ENCODE peak calls at places on chromosomes 1 and 21, in nine cellular contexts. M, T, F, A, U, R, I, Q and Z are unnamed samples.

GRCh38 chr1:191026828-191027227 is 549.2 kb upstream of the BRINP3 start:
- DNase-seq in M (no peak), T (no peak), F (no peak), A (no peak), U (no peak), R (no peak), I (no peak), Q (no peak), Z (no peak)

GRCh38 chr1:213986020-213986924 is 1.5 kb upstream of the PROX1 start:
- DNase-seq in M (no peak), T (no peak), F (no peak), A (no peak), U (no peak), R (no peak), I (no peak), Q (no peak), Z (no peak)

GRCh38 chr21:27425172-27425571 is 458.3 kb upstream of the ADAMTS5 start:
- DNase-seq in M (no peak), T (no peak), F (no peak), A (no peak), U (no peak), R (no peak), I (no peak), Q (no peak), Z (no peak)

GRCh38 chr1:179781962-179782361 is 38.9 kb downstream of the FAM163A start:
- DNase-seq in M (no peak), T (no peak), F (no peak), A (peak; percentile 76), U (no peak), R (no peak), I (peak; percentile 83), Q (no peak), Z (no peak)

GRCh38 chr1:221884821-221885220 is 142.9 kb upstream of the DUSP10 start:
- DNase-seq in M (no peak), T (no peak), F (no peak), A (no peak), U (no peak), R (no peak), I (no peak), Q (no peak), Z (no peak)

GRCh38 chr1:31891280-31891679 is 46.9 kb downstream of the PTP4A2 start:
- DNase-seq in M (no peak), T (no peak), F (no peak), A (no peak), U (no peak), R (no peak), I (no peak), Q (peak; percentile 66), Z (no peak)

GRCh38 chr1:102182603-102183260 is 186.0 kb upstream of the OLFM3 start:
- DNase-seq in M (no peak), T (no peak), F (no peak), A (no peak), U (no peak), R (no peak), I (no peak), Q (no peak), Z (no peak)

GRCh38 chr21:19458295-19458694 is 1054.7 kb upstream of the TMPRSS15 start:
- DNase-seq in M (no peak), T (no peak), F (no peak), A (no peak), U (no peak), R (no peak), I (no peak), Q (no peak), Z (no peak)

GRCh38 chr1:222798111-222798510 is 16.7 kb upstream of the DISP1 start:
- DNase-seq in M (no peak), T (no peak), F (no peak), A (no peak), U (no peak), R (no peak), I (no peak), Q (peak; percentile 56), Z (no peak)

GRCh38 chr1:202164271-202165037 is 4.1 kb upstream of the PTPN7 start:
- DNase-seq in M (no peak), T (no peak), F (no peak), A (no peak), U (no peak), R (no peak), I (no peak), Q (no peak), Z (no peak)

GRCh38 chr1:231517076-231517475 is 11.4 kb upstream of the TSNAX start:
- DNase-seq in M (no peak), T (no peak), F (no peak), A (no peak), U (no peak), R (no peak), I (no peak), Q (peak; percentile 30), Z (no peak)

GRCh38 chr1:53362851-53363642 is 35.2 kb upstream of the LRP8 start:
- DNase-seq in M (peak; percentile 4), T (peak; percentile 7), F (peak; percentile 40), A (no peak), U (no peak), R (peak; percentile 37), I (no peak), Q (no peak), Z (no peak)

GRCh38 chr1:44049839-44050238 is 18.6 kb upstream of the SLC6A9 start:
- DNase-seq in M (no peak), T (no peak), F (no peak), A (no peak), U (no peak), R (no peak), I (no peak), Q (peak; percentile 90), Z (peak; percentile 85)

GRCh38 chr1:8388732-8389562 is 71.0 kb downstream of the SLC45A1 start:
- DNase-seq in M (no peak), T (no peak), F (no peak), A (no peak), U (no peak), R (no peak), I (no peak), Q (no peak), Z (no peak)

GRCh38 chr1:172951728-172952365 is 98.9 kb downstream of the TNFSF18 start:
- DNase-seq in M (no peak), T (no peak), F (no peak), A (no peak), U (no peak), R (no peak), I (no peak), Q (peak; percentile 91), Z (no peak)

GRCh38 chr1:69814926-69815325 is 247.2 kb downstream of the LRRC7 start:
- DNase-seq in M (no peak), T (no peak), F (no peak), A (no peak), U (no peak), R (no peak), I (no peak), Q (no peak), Z (no peak)

GRCh38 chr21:45466330-45467220 is 61.6 kb downstream of the COL18A1 start:
- DNase-seq in M (no peak), T (no peak), F (no peak), A (peak; percentile 11), U (no peak), R (no peak), I (peak; percentile 15), Q (no peak), Z (no peak)

DNA sequence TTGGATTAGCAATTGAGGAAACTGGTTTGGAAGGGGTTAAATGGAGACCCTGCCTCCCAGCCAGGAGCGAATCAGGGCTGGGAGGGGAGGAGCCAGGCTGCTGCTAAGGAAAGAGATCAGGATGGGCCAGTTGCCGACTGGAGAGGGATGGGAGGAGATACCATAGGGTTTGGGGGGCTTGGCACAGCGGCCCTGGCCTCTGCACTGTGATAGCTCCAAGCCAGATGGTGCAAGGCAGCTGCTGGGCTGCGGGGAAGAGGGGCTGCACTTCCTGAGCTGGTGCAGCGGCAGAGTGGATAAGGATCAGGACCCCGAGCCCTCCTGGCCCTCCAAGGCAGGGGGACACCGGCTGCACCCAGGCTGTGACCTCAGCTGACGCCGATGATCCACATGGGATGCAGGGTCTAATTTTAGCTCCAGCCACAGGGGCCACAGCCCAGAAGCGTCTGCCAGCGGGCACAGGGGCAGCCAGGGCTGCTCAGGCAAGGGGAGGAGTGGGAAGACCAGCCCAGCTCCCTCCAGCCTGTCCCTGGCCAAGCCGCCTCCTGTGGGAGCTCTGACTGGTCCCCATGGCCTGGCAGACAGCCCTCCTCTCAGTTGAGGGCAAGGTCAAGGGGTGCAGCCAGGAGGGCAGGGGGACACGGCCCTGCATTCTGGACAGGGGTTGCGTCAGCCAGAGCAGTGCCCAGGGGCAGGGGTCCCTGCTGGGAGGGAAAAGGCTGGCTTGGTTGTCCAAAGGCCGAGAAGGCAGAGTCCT is at the start of gene EXTL1:
- DNase-seq in M (no peak), T (no peak), F (no peak), A (peak; percentile 82), U (no peak), R (no peak), I (peak; percentile 89), Q (no peak), Z (peak; percentile 40)
- H3K27ac ChIP-seq in M (no peak within 1 kb of the TSS), T (no peak within 1 kb of the TSS), F (no peak within 1 kb of the TSS), A (peak within 1 kb of the TSS; percentile 94), U (no peak within 1 kb of the TSS), R (peak within 1 kb of the TSS; percentile 43), I (peak within 1 kb of the TSS; percentile 75), Q (no peak within 1 kb of the TSS), Z (no peak within 1 kb of the TSS)

DNA sequence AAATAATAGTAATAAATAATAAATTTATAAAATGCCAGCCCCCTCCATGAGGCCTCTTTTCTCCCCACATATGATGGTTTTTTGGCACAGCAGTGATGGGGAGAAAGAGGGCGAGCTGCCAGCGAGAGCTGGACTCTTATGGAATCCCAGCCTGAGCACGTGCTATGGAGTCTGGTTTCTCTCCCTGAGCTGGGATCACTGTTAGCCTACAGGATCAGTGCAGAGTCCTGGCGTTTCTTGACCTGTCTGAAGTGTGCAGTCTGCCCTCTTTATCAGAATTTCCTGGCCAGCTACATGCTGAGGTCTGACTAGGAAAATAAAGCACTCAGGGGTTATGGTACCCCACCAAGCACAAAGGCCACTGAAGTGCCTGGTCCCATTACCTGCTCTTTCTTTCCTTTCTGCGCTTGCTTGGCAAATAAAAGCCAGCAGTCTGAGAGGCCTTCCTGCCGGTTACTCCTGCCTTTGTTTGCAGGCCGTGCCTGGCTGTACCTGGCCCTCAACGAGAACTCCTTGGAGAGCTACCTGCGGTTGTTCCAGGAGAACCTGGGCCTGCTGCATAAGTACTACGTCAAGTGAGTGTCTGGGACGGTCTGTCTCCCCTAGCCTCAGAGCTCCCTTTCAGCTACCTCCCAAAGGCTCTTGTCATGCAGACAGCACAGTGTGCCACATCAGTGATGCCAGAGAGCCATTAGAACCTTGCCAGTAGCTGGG is 18.5 kb upstream of the SLC25A34 start:
- DNase-seq in M (no peak), T (no peak), F (no peak), A (no peak), U (no peak), R (no peak), I (peak; percentile 67), Q (no peak), Z (no peak)
- H3K36me3 ChIP-seq in M (peaks cover 16% of the 10 kb centered on the region), T (peaks cover 68% of the 10 kb centered on the region), F (peaks cover 65% of the 10 kb centered on the region), A (peaks cover 66% of the 10 kb centered on the region), U (peaks cover 3% of the 10 kb centered on the region), R (peaks cover 6% of the 10 kb centered on the region), I (peaks cover 33% of the 10 kb centered on the region), Q (peaks cover 24% of the 10 kb centered on the region), Z (peaks cover 28% of the 10 kb centered on the region)

GRCh38 chr1:96087719-96088118 is 633.9 kb upstream of the PTBP2 start:
- DNase-seq in M (no peak), T (no peak), F (no peak), A (no peak), U (no peak), R (no peak), I (no peak), Q (no peak), Z (no peak)
- TF ChIP-seq CTCF in M (no peak), T (no peak), F (no peak), A (no peak), U (no peak), R (no peak), I (no peak), Q (no peak), Z (no peak)

GRCh38 chr1:108624069-108624468 is 36.8 kb downstream of the HENMT1 start:
- DNase-seq in M (no peak), T (no peak), F (no peak), A (no peak), U (no peak), R (no peak), I (peak; percentile 34), Q (no peak), Z (no peak)
- H3K27ac ChIP-seq in M (no peak overlapping the region), T (no peak overlapping the region), F (no peak overlapping the region), A (no peak overlapping the region), U (no peak overlapping the region), R (peak overlapping the region; percentile 44), I (no peak overlapping the region), Q (no peak overlapping the region), Z (no peak overlapping the region)